ENCODE peak calls at places on chromosome 10, in eight cellular contexts. One of them, this sample, is unnamed.
A peak's percentile ranks its signal among the peaks of the same experiment; 100 is the strongest.

GRCh38 chr10:101763141-101763540 is 12.8 kb downstream of the FGF8 start:
- DNase-seq in mucosa of descending colon: no peak
- DNase-seq in dorsolateral prefrontal cortex: no peak
- DNase-seq in prostate gland: no peak
- DNase-seq in HL-60: no peak
- DNase-seq in right atrium auricular region: no peak
- DNase-seq in cardiac fibroblast: no peak
- DNase-seq in tibial artery: no peak
- DNase-seq in this sample: no peak

GRCh38 chr10:86653379-86653778 is 968 bp upstream of the OPN4 start:
- DNase-seq in mucosa of descending colon: no peak
- DNase-seq in dorsolateral prefrontal cortex: peak; percentile 14
- DNase-seq in prostate gland: no peak
- DNase-seq in HL-60: no peak
- DNase-seq in right atrium auricular region: no peak
- DNase-seq in cardiac fibroblast: no peak
- DNase-seq in tibial artery: peak; percentile 51
- DNase-seq in this sample: no peak

GRCh38 chr10:79242620-79243152 is 104.6 kb upstream of the PPIF start:
- DNase-seq in mucosa of descending colon: peak; percentile 68
- DNase-seq in dorsolateral prefrontal cortex: no peak
- DNase-seq in prostate gland: no peak
- DNase-seq in HL-60: peak; percentile 71
- DNase-seq in right atrium auricular region: no peak
- DNase-seq in cardiac fibroblast: peak; percentile 64
- DNase-seq in tibial artery: peak; percentile 88
- DNase-seq in this sample: peak; percentile 88

GRCh38 chr10:111522141-111522540 is 445.3 kb downstream of the ADRA2A start:
- DNase-seq in mucosa of descending colon: no peak
- DNase-seq in dorsolateral prefrontal cortex: no peak
- DNase-seq in prostate gland: no peak
- DNase-seq in HL-60: no peak
- DNase-seq in right atrium auricular region: no peak
- DNase-seq in cardiac fibroblast: no peak
- DNase-seq in tibial artery: no peak
- DNase-seq in this sample: no peak

GRCh38 chr10:3045471-3046209 is 21.7 kb upstream of the PFKP start:
- DNase-seq in mucosa of descending colon: peak; percentile 60
- DNase-seq in dorsolateral prefrontal cortex: no peak
- DNase-seq in prostate gland: no peak
- DNase-seq in HL-60: no peak
- DNase-seq in right atrium auricular region: no peak
- DNase-seq in cardiac fibroblast: peak; percentile 90
- DNase-seq in tibial artery: peak; percentile 93
- DNase-seq in this sample: peak; percentile 87

GRCh38 chr10:118983263-118983662 is 46.3 kb upstream of the NANOS1 start:
- DNase-seq in mucosa of descending colon: no peak
- DNase-seq in dorsolateral prefrontal cortex: no peak
- DNase-seq in prostate gland: no peak
- DNase-seq in HL-60: peak; percentile 42
- DNase-seq in right atrium auricular region: no peak
- DNase-seq in cardiac fibroblast: no peak
- DNase-seq in tibial artery: no peak
- DNase-seq in this sample: no peak

GRCh38 chr10:77641788-77642397 is 4.3 kb upstream of the KCNMA1 start:
- DNase-seq in mucosa of descending colon: no peak
- DNase-seq in dorsolateral prefrontal cortex: peak; percentile 58
- DNase-seq in prostate gland: peak; percentile 75
- DNase-seq in HL-60: peak; percentile 56
- DNase-seq in right atrium auricular region: peak; percentile 67
- DNase-seq in cardiac fibroblast: peak; percentile 91
- DNase-seq in tibial artery: no peak
- DNase-seq in this sample: peak; percentile 91

GRCh38 chr10:70648427-70648826 is 23.9 kb upstream of the ADAMTS14 start:
- DNase-seq in mucosa of descending colon: no peak
- DNase-seq in dorsolateral prefrontal cortex: no peak
- DNase-seq in prostate gland: no peak
- DNase-seq in HL-60: no peak
- DNase-seq in right atrium auricular region: no peak
- DNase-seq in cardiac fibroblast: no peak
- DNase-seq in tibial artery: no peak
- DNase-seq in this sample: no peak

GRCh38 chr10:65903620-65904019 is 1022.2 kb upstream of the LRRTM3 start:
- DNase-seq in mucosa of descending colon: no peak
- DNase-seq in dorsolateral prefrontal cortex: no peak
- DNase-seq in prostate gland: no peak
- DNase-seq in HL-60: no peak
- DNase-seq in right atrium auricular region: no peak
- DNase-seq in cardiac fibroblast: no peak
- DNase-seq in tibial artery: no peak
- DNase-seq in this sample: no peak

GRCh38 chr10:13865758-13866491 is 279.2 kb downstream of the PRPF18 start:
- DNase-seq in mucosa of descending colon: no peak
- DNase-seq in dorsolateral prefrontal cortex: no peak
- DNase-seq in prostate gland: no peak
- DNase-seq in HL-60: no peak
- DNase-seq in right atrium auricular region: peak; percentile 56
- DNase-seq in cardiac fibroblast: peak; percentile 90
- DNase-seq in tibial artery: no peak
- DNase-seq in this sample: peak; percentile 89

GRCh38 chr10:9331583-9332008 is 1277.1 kb downstream of the GATA3 start:
- DNase-seq in mucosa of descending colon: no peak
- DNase-seq in dorsolateral prefrontal cortex: no peak
- DNase-seq in prostate gland: no peak
- DNase-seq in HL-60: no peak
- DNase-seq in right atrium auricular region: no peak
- DNase-seq in cardiac fibroblast: peak; percentile 76
- DNase-seq in tibial artery: no peak
- DNase-seq in this sample: peak; percentile 72

GRCh38 chr10:4635883-4636282 is 190.1 kb upstream of the AKR1E2 start:
- DNase-seq in mucosa of descending colon: no peak
- DNase-seq in dorsolateral prefrontal cortex: no peak
- DNase-seq in prostate gland: no peak
- DNase-seq in HL-60: no peak
- DNase-seq in right atrium auricular region: no peak
- DNase-seq in cardiac fibroblast: no peak
- DNase-seq in tibial artery: no peak
- DNase-seq in this sample: no peak

GRCh38 chr10:75613685-75614587 is 182.5 kb downstream of the LRMDA start:
- DNase-seq in mucosa of descending colon: no peak
- DNase-seq in dorsolateral prefrontal cortex: no peak
- DNase-seq in prostate gland: no peak
- DNase-seq in HL-60: no peak
- DNase-seq in right atrium auricular region: no peak
- DNase-seq in cardiac fibroblast: no peak
- DNase-seq in tibial artery: no peak
- DNase-seq in this sample: no peak

GRCh38 chr10:51311232-51311631 is 236.9 kb downstream of the PRKG1 start:
- DNase-seq in mucosa of descending colon: no peak
- DNase-seq in dorsolateral prefrontal cortex: no peak
- DNase-seq in prostate gland: no peak
- DNase-seq in HL-60: no peak
- DNase-seq in right atrium auricular region: no peak
- DNase-seq in cardiac fibroblast: peak; percentile 38
- DNase-seq in tibial artery: no peak
- DNase-seq in this sample: peak; percentile 42

GRCh38 chr10:8054498-8055407 is at the start of gene GATA3:
- DNase-seq in mucosa of descending colon: peak; percentile 72
- DNase-seq in dorsolateral prefrontal cortex: no peak
- DNase-seq in prostate gland: peak; percentile 91
- DNase-seq in HL-60: no peak
- DNase-seq in right atrium auricular region: peak; percentile 74
- DNase-seq in cardiac fibroblast: peak; percentile 74
- DNase-seq in tibial artery: no peak
- DNase-seq in this sample: peak; percentile 54

GRCh38 chr10:69303632-69304035 is 25.3 kb downstream of the HK1 start:
- DNase-seq in mucosa of descending colon: no peak
- DNase-seq in dorsolateral prefrontal cortex: no peak
- DNase-seq in prostate gland: no peak
- DNase-seq in HL-60: no peak
- DNase-seq in right atrium auricular region: no peak
- DNase-seq in cardiac fibroblast: peak; percentile 61
- DNase-seq in tibial artery: no peak
- DNase-seq in this sample: peak; percentile 39

GRCh38 chr10:123156091-123156490 is 1.9 kb downstream of the BUB3 start:
- DNase-seq in mucosa of descending colon: no peak
- DNase-seq in dorsolateral prefrontal cortex: no peak
- DNase-seq in prostate gland: no peak
- DNase-seq in HL-60: no peak
- DNase-seq in right atrium auricular region: no peak
- DNase-seq in cardiac fibroblast: peak; percentile 85
- DNase-seq in tibial artery: no peak
- DNase-seq in this sample: peak; percentile 37

DNA sequence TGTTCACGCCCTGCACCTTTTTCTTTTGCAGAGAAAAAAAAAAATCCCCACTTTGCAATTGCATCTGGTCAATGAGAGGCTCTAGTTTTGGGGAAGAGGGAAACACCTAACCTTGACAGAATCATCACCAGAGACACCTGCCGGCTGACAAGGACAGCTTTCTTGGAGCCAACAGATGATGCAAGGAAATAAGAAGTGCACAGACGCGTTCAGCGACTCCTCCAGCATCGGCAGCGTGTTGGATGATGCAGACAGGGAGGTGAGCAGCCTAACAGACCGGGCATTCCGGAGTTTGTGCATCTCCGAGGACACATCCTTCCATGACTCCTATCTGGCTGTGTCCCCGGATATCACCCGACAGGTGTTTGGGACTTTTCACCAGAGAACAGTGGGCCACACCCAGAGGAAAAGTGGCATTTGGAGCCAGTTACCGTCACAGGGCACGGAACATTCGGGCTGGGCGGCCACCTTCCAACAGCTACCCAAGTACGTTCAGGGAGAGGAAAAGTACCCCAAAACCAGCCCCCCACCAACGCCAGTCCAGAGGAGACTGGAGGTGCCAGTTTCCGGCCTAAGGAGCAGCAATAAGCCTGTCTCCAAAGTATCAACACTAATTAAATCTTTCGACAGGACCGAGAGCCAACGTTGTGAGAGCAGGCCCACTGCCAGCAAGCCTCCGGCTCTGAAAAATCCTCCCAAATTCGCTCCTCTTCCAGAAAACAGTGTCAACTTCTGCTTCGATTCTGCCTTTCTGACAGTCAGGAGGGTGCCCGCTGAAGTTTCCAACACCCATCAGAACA is 23.6 kb downstream of the C10orf71 start:
- DNase-seq in mucosa of descending colon: no peak
- DNase-seq in dorsolateral prefrontal cortex: no peak
- DNase-seq in prostate gland: no peak
- DNase-seq in HL-60: no peak
- DNase-seq in right atrium auricular region: peak; percentile 47
- DNase-seq in cardiac fibroblast: no peak
- DNase-seq in tibial artery: no peak
- DNase-seq in this sample: no peak
- H3K4me3 ChIP-seq in mucosa of descending colon: no peak overlapping the region
- H3K4me3 ChIP-seq in dorsolateral prefrontal cortex: no peak overlapping the region
- H3K4me3 ChIP-seq in prostate gland: no peak overlapping the region
- H3K4me3 ChIP-seq in HL-60: no peak overlapping the region
- H3K4me3 ChIP-seq in right atrium auricular region: no peak overlapping the region
- H3K4me3 ChIP-seq in cardiac fibroblast: no peak overlapping the region
- H3K4me3 ChIP-seq in tibial artery: no peak overlapping the region
- H3K4me3 ChIP-seq in this sample: no peak overlapping the region

DNA sequence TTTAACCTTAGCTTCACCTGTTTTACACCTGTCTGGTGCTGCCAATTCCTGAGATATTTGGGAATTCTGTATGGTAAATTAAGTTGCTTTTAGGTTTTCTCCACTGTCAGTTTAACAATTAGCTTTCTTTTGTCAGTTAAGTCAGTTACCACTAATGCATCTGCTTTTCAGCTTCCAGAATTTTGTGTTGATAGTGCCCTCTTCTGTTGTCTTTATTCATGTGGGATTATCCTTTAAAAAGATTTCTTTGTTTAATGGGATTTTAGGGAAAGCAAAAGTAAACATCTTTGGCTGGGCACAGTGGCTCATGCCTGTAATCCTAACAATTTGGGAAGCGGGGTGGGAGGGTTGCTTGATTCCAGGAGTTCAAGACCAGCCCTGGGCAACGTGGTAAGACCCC is 8.1 kb downstream of the TFAM start:
- DNase-seq in mucosa of descending colon: no peak
- DNase-seq in dorsolateral prefrontal cortex: no peak
- DNase-seq in prostate gland: no peak
- DNase-seq in HL-60: no peak
- DNase-seq in right atrium auricular region: no peak
- DNase-seq in cardiac fibroblast: peak; percentile 28
- DNase-seq in tibial artery: no peak
- DNase-seq in this sample: no peak
- TF ChIP-seq CTCF in mucosa of descending colon: no peak
- TF ChIP-seq CTCF in dorsolateral prefrontal cortex: peak; percentile 47
- TF ChIP-seq CTCF in prostate gland: no peak
- TF ChIP-seq CTCF in HL-60: no peak
- TF ChIP-seq CTCF in right atrium auricular region: no peak
- TF ChIP-seq CTCF in cardiac fibroblast: no peak
- TF ChIP-seq CTCF in tibial artery: no peak
- TF ChIP-seq CTCF in this sample: peak; percentile 4

GRCh38 chr10:113480081-113480360 is 72.8 kb upstream of the HABP2 start:
- DNase-seq in mucosa of descending colon: no peak
- DNase-seq in dorsolateral prefrontal cortex: no peak
- DNase-seq in prostate gland: no peak
- DNase-seq in HL-60: no peak
- DNase-seq in right atrium auricular region: no peak
- DNase-seq in cardiac fibroblast: no peak
- DNase-seq in tibial artery: no peak
- DNase-seq in this sample: no peak
- H3K4me3 ChIP-seq in mucosa of descending colon: no peak overlapping the region
- H3K4me3 ChIP-seq in dorsolateral prefrontal cortex: no peak overlapping the region
- H3K4me3 ChIP-seq in prostate gland: no peak overlapping the region
- H3K4me3 ChIP-seq in HL-60: no peak overlapping the region
- H3K4me3 ChIP-seq in right atrium auricular region: no peak overlapping the region
- H3K4me3 ChIP-seq in cardiac fibroblast: no peak overlapping the region
- H3K4me3 ChIP-seq in tibial artery: no peak overlapping the region
- H3K4me3 ChIP-seq in this sample: no peak overlapping the region

GRCh38 chr10:59711871-59712491 is 2.3 kb upstream of the SLC16A9 start:
- DNase-seq in mucosa of descending colon: no peak
- DNase-seq in dorsolateral prefrontal cortex: no peak
- DNase-seq in prostate gland: no peak
- DNase-seq in HL-60: no peak
- DNase-seq in right atrium auricular region: no peak
- DNase-seq in cardiac fibroblast: no peak
- DNase-seq in tibial artery: no peak
- DNase-seq in this sample: no peak

GRCh38 chr10:59706851-59707797 is 2.5 kb downstream of the SLC16A9 start:
- DNase-seq in mucosa of descending colon: no peak
- DNase-seq in dorsolateral prefrontal cortex: no peak
- DNase-seq in prostate gland: no peak
- DNase-seq in HL-60: peak; percentile 49
- DNase-seq in right atrium auricular region: no peak
- DNase-seq in cardiac fibroblast: no peak
- DNase-seq in tibial artery: no peak
- DNase-seq in this sample: no peak

GRCh38 chr10:59713196-59713821 is 3.7 kb upstream of the SLC16A9 start:
- DNase-seq in mucosa of descending colon: no peak
- DNase-seq in dorsolateral prefrontal cortex: no peak
- DNase-seq in prostate gland: no peak
- DNase-seq in HL-60: no peak
- DNase-seq in right atrium auricular region: no peak
- DNase-seq in cardiac fibroblast: no peak
- DNase-seq in tibial artery: no peak
- DNase-seq in this sample: no peak

GRCh38 chr10:59708816-59709471 is 706 bp downstream of the SLC16A9 start:
- DNase-seq in mucosa of descending colon: peak; percentile 69
- DNase-seq in dorsolateral prefrontal cortex: no peak
- DNase-seq in prostate gland: peak; percentile 49
- DNase-seq in HL-60: peak; percentile 5
- DNase-seq in right atrium auricular region: no peak
- DNase-seq in cardiac fibroblast: peak; percentile 9
- DNase-seq in tibial artery: peak; percentile 70
- DNase-seq in this sample: no peak

GRCh38 chr10:59709472-59710125 is at the start of gene SLC16A9:
- DNase-seq in mucosa of descending colon: peak; percentile 83
- DNase-seq in dorsolateral prefrontal cortex: no peak
- DNase-seq in prostate gland: peak; percentile 56
- DNase-seq in HL-60: peak; percentile 76
- DNase-seq in right atrium auricular region: no peak
- DNase-seq in cardiac fibroblast: peak; percentile 53
- DNase-seq in tibial artery: peak; percentile 80
- DNase-seq in this sample: peak; percentile 6
- TF ChIP-seq CTCF in mucosa of descending colon: no peak
- TF ChIP-seq CTCF in dorsolateral prefrontal cortex: no peak
- TF ChIP-seq CTCF in prostate gland: peak; percentile 46
- TF ChIP-seq CTCF in HL-60: no peak
- TF ChIP-seq CTCF in right atrium auricular region: no peak
- TF ChIP-seq CTCF in cardiac fibroblast: peak; percentile 23
- TF ChIP-seq CTCF in tibial artery: peak; percentile 41
- TF ChIP-seq CTCF in this sample: peak; percentile 28

This sample was measured in foreskin fibroblast.